ENCODE peak calls at places on chromosomes 3 and 15, in five cellular contexts. L is body of pancreas, F is mammary epithelial cell, Q is psoas muscle, C is tibial artery. R is an unnamed sample.

GRCh38 chr3:127887321-127887720 is 27.7 kb upstream of the KBTBD12 start:
- DNase-seq in L (no peak), F (peak; percentile 89), Q (no peak), C (no peak), R (peak; percentile 79)

GRCh38 chr3:179853176-179853575 is 183.6 kb downstream of the PEX5L start:
- DNase-seq in L (no peak), F (no peak), Q (no peak), C (no peak), R (no peak)

GRCh38 chr15:39919740-39920509 is at the start of gene GPR176:
- DNase-seq in L (peak; percentile 28), F (peak; percentile 58), Q (peak; percentile 52), C (peak; percentile 81), R (no peak)

GRCh38 chr15:61974759-61975158 is 85.5 kb downstream of the VPS13C start:
- DNase-seq in L (no peak), F (peak; percentile 16), Q (no peak), C (no peak), R (peak; percentile 66)

GRCh38 chr15:42619641-42620371 is 44.4 kb downstream of the STARD9 start:
- DNase-seq in L (no peak), F (no peak), Q (no peak), C (no peak), R (no peak)

GRCh38 chr3:126525091-126525852 is 1.3 kb downstream of the CHST13 start:
- DNase-seq in L (no peak), F (no peak), Q (peak; percentile 32), C (no peak), R (no peak)

GRCh38 chr15:27686376-27686775 is 412.7 kb downstream of the OCA2 start:
- DNase-seq in L (no peak), F (no peak), Q (no peak), C (no peak), R (peak; percentile 74)

GRCh38 chr3:183185696-183186095 is 23.2 kb upstream of the LAMP3 start:
- DNase-seq in L (no peak), F (peak; percentile 64), Q (no peak), C (no peak), R (peak; percentile 52)

GRCh38 chr3:8097690-8098089 is 403.9 kb upstream of the LMCD1 start:
- DNase-seq in L (no peak), F (no peak), Q (no peak), C (no peak), R (no peak)
- TF ChIP-seq CTCF in L (no peak), F (no peak), Q (no peak), C (no peak), R (no peak)

GRCh38 chr3:4826237-4827100 is 152.8 kb upstream of the BHLHE40 start:
- DNase-seq in L (peak; percentile 78), F (no peak), Q (peak; percentile 95), C (peak; percentile 82), R (no peak)
- H3K27me3 ChIP-seq in L (no peaks in the 10 kb centered on the region), F (no peaks in the 10 kb centered on the region), Q (no peaks in the 10 kb centered on the region), C (no peaks in the 10 kb centered on the region), R (no peaks in the 10 kb centered on the region)

GRCh38 chr3:61562810-61563613 is 1.6 kb downstream of the PTPRG start:
- DNase-seq in L (no peak), F (peak; percentile 38), Q (peak; percentile 69), C (peak; percentile 39), R (no peak)

GRCh38 chr3:61563614-61564404 is 2.4 kb downstream of the PTPRG start:
- DNase-seq in L (no peak), F (no peak), Q (no peak), C (no peak), R (no peak)

GRCh38 chr3:61564405-61565059 is 3.2 kb downstream of the PTPRG start:
- DNase-seq in L (peak; percentile 65), F (no peak), Q (peak; percentile 90), C (peak; percentile 85), R (peak; percentile 33)

GRCh38 chr3:61568127-61568526 is 6.8 kb downstream of the PTPRG start:
- DNase-seq in L (no peak), F (no peak), Q (no peak), C (no peak), R (no peak)

GRCh38 chr3:61565569-61565968 is 4.2 kb downstream of the PTPRG start:
- DNase-seq in L (no peak), F (no peak), Q (no peak), C (no peak), R (peak; percentile 56)
- H3K4me3 ChIP-seq in L (no peak overlapping the region), F (no peak overlapping the region), Q (no peak overlapping the region), C (no peak overlapping the region), R (no peak overlapping the region)

DNA sequence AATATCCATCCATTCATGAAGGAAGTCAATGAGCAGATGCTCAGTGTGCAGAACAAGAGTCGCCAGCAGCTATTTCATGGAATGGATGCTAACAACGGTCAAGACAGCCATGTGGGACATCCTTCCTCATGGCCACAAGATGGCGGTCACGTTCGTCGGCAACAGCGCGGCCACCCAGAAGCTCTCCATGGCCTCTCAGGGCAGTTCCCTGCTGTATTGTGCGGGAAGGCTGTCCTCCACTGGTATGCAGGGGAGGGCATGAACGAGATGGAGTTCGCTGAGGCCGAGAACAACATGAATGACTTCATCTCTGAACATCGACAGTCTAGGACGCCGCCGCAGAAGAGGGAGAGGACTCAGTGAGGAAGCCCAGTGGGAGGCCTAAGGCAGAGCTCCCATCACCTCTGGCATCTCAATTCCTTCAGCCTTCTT is 208.3 kb downstream of the TJP1 start:
- DNase-seq in L (no peak), F (no peak), Q (no peak), C (no peak), R (no peak)
- TF ChIP-seq CTCF in L (no peak), F (no peak), Q (no peak), C (no peak), R (peak; percentile 16)

GRCh38 chr3:71759401-71759800 is 5.7 kb downstream of the GPR27 start:
- DNase-seq in L (no peak), F (no peak), Q (no peak), C (no peak), R (no peak)
- H3K27me3 ChIP-seq in L (no peaks in the 10 kb centered on the region), F (peaks cover 14% of the 10 kb centered on the region), Q (no peaks in the 10 kb centered on the region), C (no peaks in the 10 kb centered on the region), R (peaks cover 7% of the 10 kb centered on the region)

GRCh38 chr3:15160662-15161061 is 45.4 kb upstream of the CAPN7 start:
- DNase-seq in L (no peak), F (no peak), Q (no peak), C (no peak), R (no peak)

GRCh38 chr3:15164356-15164755 is 41.7 kb upstream of the CAPN7 start:
- DNase-seq in L (no peak), F (no peak), Q (no peak), C (no peak), R (no peak)

GRCh38 chr3:15161113-15161512 is 44.9 kb upstream of the CAPN7 start:
- DNase-seq in L (no peak), F (no peak), Q (no peak), C (no peak), R (no peak)

GRCh38 chr3:15159501-15160136 is 46.4 kb upstream of the CAPN7 start:
- DNase-seq in L (no peak), F (no peak), Q (no peak), C (no peak), R (no peak)

DNA sequence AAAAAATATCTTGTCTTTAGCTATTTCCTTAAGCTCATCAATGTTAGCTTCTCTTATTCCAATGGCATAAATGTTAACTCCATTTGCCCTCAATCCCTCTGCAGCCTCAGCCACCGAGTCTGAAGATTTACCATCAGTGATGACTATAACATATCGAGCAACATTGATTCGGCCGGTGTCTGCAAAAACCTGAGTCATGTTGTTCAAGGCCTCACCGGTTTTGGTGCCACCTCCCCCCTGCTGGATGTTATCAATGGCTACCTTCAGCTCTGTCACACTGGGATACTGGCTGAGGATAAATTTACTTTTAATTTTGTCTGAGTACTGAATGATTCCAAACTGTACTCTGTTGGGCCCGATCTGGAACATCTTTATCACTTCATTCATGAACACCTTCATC is 41.0 kb upstream of the CAPN7 start:
- DNase-seq in L (no peak), F (no peak), Q (no peak), C (no peak), R (no peak)
- H3K4me3 ChIP-seq in L (no peak overlapping the region), F (no peak overlapping the region), Q (no peak overlapping the region), C (no peak overlapping the region), R (no peak overlapping the region)

GRCh38 chr3:95521396-95521795 is 1293.0 kb upstream of the EPHA6 start:
- DNase-seq in L (no peak), F (no peak), Q (no peak), C (no peak), R (no peak)
- TF ChIP-seq CTCF in L (no peak), F (no peak), Q (no peak), C (no peak), R (no peak)

GRCh38 chr3:177512945-177513671 is 315.8 kb upstream of the TBL1XR1 start:
- DNase-seq in L (no peak), F (no peak), Q (no peak), C (no peak), R (no peak)

GRCh38 chr3:177514341-177515193 is 317.3 kb upstream of the TBL1XR1 start:
- DNase-seq in L (no peak), F (no peak), Q (no peak), C (no peak), R (no peak)

GRCh38 chr3:177517906-177518305 is 320.6 kb upstream of the TBL1XR1 start:
- DNase-seq in L (no peak), F (no peak), Q (no peak), C (no peak), R (no peak)

GRCh38 chr3:177519588-177519987 is 322.3 kb upstream of the TBL1XR1 start:
- DNase-seq in L (no peak), F (no peak), Q (peak; percentile 58), C (no peak), R (no peak)

DNA sequence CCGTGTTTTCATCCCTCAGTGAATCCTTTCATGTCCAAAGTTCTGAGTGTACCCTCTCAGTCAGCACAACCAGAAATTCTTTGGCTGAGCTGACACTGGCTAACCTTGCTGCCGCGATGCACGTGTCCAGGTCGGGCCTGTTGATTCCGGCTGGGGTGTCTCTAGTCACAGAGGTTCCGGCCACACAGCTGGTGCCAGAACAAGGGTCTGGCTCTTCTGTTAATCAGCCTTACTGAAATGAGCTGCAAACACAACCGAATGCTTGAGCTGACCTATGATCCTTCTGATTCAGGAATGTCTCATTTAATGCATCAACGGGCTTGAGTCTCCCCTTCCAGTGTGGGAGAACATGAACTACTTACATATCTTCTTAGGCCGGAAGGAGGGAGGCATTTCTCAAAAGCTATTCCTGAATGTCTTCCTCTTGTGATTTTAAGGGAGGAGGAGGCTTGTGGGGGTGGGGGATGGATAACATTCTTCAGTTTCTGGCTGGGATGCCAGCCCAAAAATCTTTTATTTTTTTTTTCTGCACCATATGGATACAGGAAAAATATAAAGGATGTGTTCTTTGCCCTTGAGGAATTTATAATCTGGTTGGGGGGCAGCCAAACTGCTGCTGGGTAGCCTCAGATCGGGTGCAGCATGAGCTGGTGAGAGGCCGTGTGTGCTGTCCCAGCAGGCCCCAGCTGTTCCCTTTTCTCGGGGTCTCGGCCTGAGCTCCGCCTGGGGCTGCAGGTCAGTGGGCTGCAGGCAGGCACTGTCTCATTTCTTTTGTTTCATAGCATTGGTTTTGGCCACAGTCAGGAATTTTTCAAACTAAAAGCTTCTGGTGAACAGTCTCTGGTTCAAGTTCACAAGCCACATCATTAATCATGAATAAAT is 319.1 kb upstream of the TBL1XR1 start:
- DNase-seq in L (peak; percentile 19), F (no peak), Q (peak; percentile 65), C (no peak), R (peak; percentile 15)
- H3K27me3 ChIP-seq in L (no peaks in the 10 kb centered on the region), F (no peaks in the 10 kb centered on the region), Q (no peaks in the 10 kb centered on the region), C (no peaks in the 10 kb centered on the region), R (no peaks in the 10 kb centered on the region)

R was measured in bronchial epithelial cell.